ENCODE peak calls at places on chromosomes 5 and 9, in eight cellular contexts. One of them, this sample, is unnamed.

GRCh38 chr5:111063709-111064322 is 7.7 kb upstream of the TSLP start:
- DNase-seq in nephron progenitor cell: no peak
- DNase-seq in GF-D8: no peak
- DNase-seq in GM19239: no peak
- DNase-seq in fibroblast of mammary gland: no peak
- DNase-seq in NCI-H1092 treated with DMSO at 0.1 percent for 48 hours: no peak
- DNase-seq in NCI-H460: no peak
- DNase-seq in AG09309: no peak
- DNase-seq in this sample: no peak

GRCh38 chr5:18792145-18792544 is 1157.9 kb downstream of the TAF11L14 start:
- DNase-seq in GM19239: no peak
- DNase-seq in nephron progenitor cell: no peak
- DNase-seq in NCI-H460: no peak
- DNase-seq in fibroblast of mammary gland: no peak
- DNase-seq in GF-D8: no peak
- DNase-seq in AG09309: no peak
- DNase-seq in NCI-H1092 treated with DMSO at 0.1 percent for 48 hours: no peak
- DNase-seq in this sample: no peak

GRCh38 chr9:109452761-109453160 is 45.3 kb downstream of the PTPN3 start:
- DNase-seq in fibroblast of mammary gland: peak
- DNase-seq in NCI-H1092 treated with DMSO at 0.1 percent for 48 hours: no peak
- DNase-seq in NCI-H460: peak
- DNase-seq in AG09309: peak
- DNase-seq in GM19239: no peak
- DNase-seq in nephron progenitor cell: no peak
- DNase-seq in GF-D8: no peak
- DNase-seq in this sample: no peak

GRCh38 chr5:122908108-122908507 is 62.7 kb downstream of the SNX24 start:
- DNase-seq in fibroblast of mammary gland: no peak
- DNase-seq in GF-D8: no peak
- DNase-seq in NCI-H460: no peak
- DNase-seq in nephron progenitor cell: no peak
- DNase-seq in AG09309: no peak
- DNase-seq in NCI-H1092 treated with DMSO at 0.1 percent for 48 hours: no peak
- DNase-seq in GM19239: no peak
- DNase-seq in this sample: no peak

GRCh38 chr5:174625591-174626365 is 98.6 kb upstream of the MSX2 start:
- DNase-seq in GF-D8: no peak
- DNase-seq in nephron progenitor cell: no peak
- DNase-seq in NCI-H1092 treated with DMSO at 0.1 percent for 48 hours: no peak
- DNase-seq in GM19239: no peak
- DNase-seq in fibroblast of mammary gland: no peak
- DNase-seq in NCI-H460: no peak
- DNase-seq in AG09309: no peak
- DNase-seq in this sample: no peak

GRCh38 chr9:137461663-137462395 is 2.7 kb upstream of the NSMF start:
- DNase-seq in GM19239: peak
- DNase-seq in AG09309: no peak
- DNase-seq in NCI-H460: peak
- DNase-seq in NCI-H1092 treated with DMSO at 0.1 percent for 48 hours: no peak
- DNase-seq in fibroblast of mammary gland: peak
- DNase-seq in GF-D8: no peak
- DNase-seq in nephron progenitor cell: peak
- DNase-seq in this sample: no peak

GRCh38 chr5:118478852-118479251 is 509.5 kb downstream of the DTWD2 start:
- DNase-seq in fibroblast of mammary gland: no peak
- DNase-seq in nephron progenitor cell: no peak
- DNase-seq in NCI-H460: no peak
- DNase-seq in NCI-H1092 treated with DMSO at 0.1 percent for 48 hours: no peak
- DNase-seq in GM19239: no peak
- DNase-seq in GF-D8: no peak
- DNase-seq in AG09309: no peak
- DNase-seq in this sample: no peak

GRCh38 chr5:108858959-108859358 is 111.3 kb downstream of the FER start:
- DNase-seq in NCI-H460: no peak
- DNase-seq in AG09309: no peak
- DNase-seq in NCI-H1092 treated with DMSO at 0.1 percent for 48 hours: no peak
- DNase-seq in GM19239: peak
- DNase-seq in GF-D8: peak
- DNase-seq in nephron progenitor cell: no peak
- DNase-seq in fibroblast of mammary gland: peak
- DNase-seq in this sample: no peak

GRCh38 chr5:131986161-131986912 is 25.1 kb downstream of the ACSL6 start:
- DNase-seq in NCI-H1092 treated with DMSO at 0.1 percent for 48 hours: no peak
- DNase-seq in GM19239: no peak
- DNase-seq in GF-D8: no peak
- DNase-seq in AG09309: no peak
- DNase-seq in fibroblast of mammary gland: no peak
- DNase-seq in NCI-H460: no peak
- DNase-seq in nephron progenitor cell: no peak
- DNase-seq in this sample: no peak

GRCh38 chr5:125775896-125776295 is 647.3 kb upstream of the GRAMD2B start:
- DNase-seq in NCI-H1092 treated with DMSO at 0.1 percent for 48 hours: no peak
- DNase-seq in nephron progenitor cell: no peak
- DNase-seq in AG09309: no peak
- DNase-seq in fibroblast of mammary gland: no peak
- DNase-seq in GF-D8: no peak
- DNase-seq in NCI-H460: no peak
- DNase-seq in GM19239: no peak
- DNase-seq in this sample: no peak

GRCh38 chr5:150583541-150584225 is 56.8 kb upstream of the SYNPO start:
- DNase-seq in fibroblast of mammary gland: no peak
- DNase-seq in GM19239: no peak
- DNase-seq in NCI-H1092 treated with DMSO at 0.1 percent for 48 hours: no peak
- DNase-seq in nephron progenitor cell: no peak
- DNase-seq in NCI-H460: no peak
- DNase-seq in GF-D8: no peak
- DNase-seq in AG09309: no peak
- DNase-seq in this sample: no peak

GRCh38 chr5:148949871-148950863 is 112.7 kb downstream of the SH3TC2 start:
- DNase-seq in fibroblast of mammary gland: peak
- DNase-seq in NCI-H1092 treated with DMSO at 0.1 percent for 48 hours: no peak
- DNase-seq in GF-D8: no peak
- DNase-seq in AG09309: no peak
- DNase-seq in GM19239: no peak
- DNase-seq in nephron progenitor cell: no peak
- DNase-seq in NCI-H460: no peak
- DNase-seq in this sample: no peak

GRCh38 chr5:132813599-132814440 is 718 bp downstream of the SOWAHA start:
- DNase-seq in nephron progenitor cell: peak
- DNase-seq in fibroblast of mammary gland: no peak
- DNase-seq in GM19239: no peak
- DNase-seq in AG09309: no peak
- DNase-seq in NCI-H460: no peak
- DNase-seq in GF-D8: no peak
- DNase-seq in NCI-H1092 treated with DMSO at 0.1 percent for 48 hours: no peak
- DNase-seq in this sample: no peak

GRCh38 chr5:116806879-116807278 is 232.3 kb upstream of the SEMA6A start:
- DNase-seq in NCI-H1092 treated with DMSO at 0.1 percent for 48 hours: no peak
- DNase-seq in NCI-H460: no peak
- DNase-seq in GF-D8: no peak
- DNase-seq in AG09309: no peak
- DNase-seq in fibroblast of mammary gland: no peak
- DNase-seq in nephron progenitor cell: no peak
- DNase-seq in GM19239: no peak
- DNase-seq in this sample: no peak

GRCh38 chr5:143892908-143893307 is 80.9 kb downstream of the HMHB1 start:
- DNase-seq in NCI-H460: no peak
- DNase-seq in GM19239: no peak
- DNase-seq in fibroblast of mammary gland: no peak
- DNase-seq in nephron progenitor cell: no peak
- DNase-seq in GF-D8: no peak
- DNase-seq in AG09309: no peak
- DNase-seq in NCI-H1092 treated with DMSO at 0.1 percent for 48 hours: no peak
- DNase-seq in this sample: no peak

GRCh38 chr9:106964822-106965525 is 102.0 kb downstream of the ZNF462 start:
- DNase-seq in NCI-H460: no peak
- DNase-seq in GM19239: no peak
- DNase-seq in fibroblast of mammary gland: peak
- DNase-seq in nephron progenitor cell: no peak
- DNase-seq in AG09309: no peak
- DNase-seq in GF-D8: no peak
- DNase-seq in NCI-H1092 treated with DMSO at 0.1 percent for 48 hours: no peak
- DNase-seq in this sample: no peak

GRCh38 chr5:134549714-134550113 is 24.2 kb downstream of the JADE2 start:
- DNase-seq in AG09309: no peak
- DNase-seq in nephron progenitor cell: no peak
- DNase-seq in GM19239: no peak
- DNase-seq in GF-D8: no peak
- DNase-seq in fibroblast of mammary gland: peak
- DNase-seq in NCI-H460: no peak
- DNase-seq in NCI-H1092 treated with DMSO at 0.1 percent for 48 hours: no peak
- DNase-seq in this sample: no peak

GRCh38 chr9:91234523-91234922 is 127.2 kb downstream of the AUH start:
- DNase-seq in AG09309: no peak
- DNase-seq in GM19239: no peak
- DNase-seq in NCI-H1092 treated with DMSO at 0.1 percent for 48 hours: no peak
- DNase-seq in nephron progenitor cell: peak
- DNase-seq in fibroblast of mammary gland: peak
- DNase-seq in GF-D8: no peak
- DNase-seq in NCI-H460: no peak
- DNase-seq in this sample: no peak

GRCh38 chr5:137440800-137441199 is 58.3 kb downstream of the SPOCK1 start:
- DNase-seq in AG09309: no peak
- DNase-seq in GF-D8: no peak
- DNase-seq in NCI-H1092 treated with DMSO at 0.1 percent for 48 hours: no peak
- DNase-seq in NCI-H460: no peak
- DNase-seq in GM19239: no peak
- DNase-seq in nephron progenitor cell: no peak
- DNase-seq in fibroblast of mammary gland: no peak
- DNase-seq in this sample: no peak

GRCh38 chr5:40447438-40447837 is 232.3 kb upstream of the PTGER4 start:
- DNase-seq in AG09309: no peak
- DNase-seq in GM19239: no peak
- DNase-seq in GF-D8: no peak
- DNase-seq in NCI-H460: no peak
- DNase-seq in NCI-H1092 treated with DMSO at 0.1 percent for 48 hours: no peak
- DNase-seq in nephron progenitor cell: no peak
- DNase-seq in fibroblast of mammary gland: peak
- DNase-seq in this sample: no peak

GRCh38 chr5:59793000-59793399 is 100.5 kb downstream of the PDE4D start:
- DNase-seq in GM19239: no peak
- DNase-seq in NCI-H1092 treated with DMSO at 0.1 percent for 48 hours: no peak
- DNase-seq in fibroblast of mammary gland: peak
- DNase-seq in NCI-H460: peak
- DNase-seq in AG09309: peak
- DNase-seq in GF-D8: no peak
- DNase-seq in nephron progenitor cell: no peak
- DNase-seq in this sample: no peak

GRCh38 chr5:39266442-39266841 is 47.1 kb upstream of the FYB1 start:
- DNase-seq in NCI-H1092 treated with DMSO at 0.1 percent for 48 hours: no peak
- DNase-seq in fibroblast of mammary gland: peak
- DNase-seq in nephron progenitor cell: no peak
- DNase-seq in GF-D8: peak
- DNase-seq in NCI-H460: no peak
- DNase-seq in AG09309: no peak
- DNase-seq in GM19239: no peak
- DNase-seq in this sample: no peak

GRCh38 chr5:35470866-35471265 is 146.8 kb upstream of the SPEF2 start:
- DNase-seq in GF-D8: no peak
- DNase-seq in NCI-H460: no peak
- DNase-seq in fibroblast of mammary gland: peak
- DNase-seq in GM19239: no peak
- DNase-seq in AG09309: no peak
- DNase-seq in NCI-H1092 treated with DMSO at 0.1 percent for 48 hours: no peak
- DNase-seq in nephron progenitor cell: no peak
- DNase-seq in this sample: no peak

GRCh38 chr5:75756191-75756590 is 39.0 kb upstream of the POC5 start:
- DNase-seq in GM19239: no peak
- DNase-seq in AG09309: no peak
- DNase-seq in NCI-H460: no peak
- DNase-seq in GF-D8: no peak
- DNase-seq in nephron progenitor cell: peak
- DNase-seq in NCI-H1092 treated with DMSO at 0.1 percent for 48 hours: no peak
- DNase-seq in fibroblast of mammary gland: no peak
- DNase-seq in this sample: no peak

This sample was measured in esophagus squamous epithelium.